ENCODE peak calls at places on chromosomes 1 and 21, in four cellular contexts. U is mammary epithelial cell; Y is CD4-positive, alpha-beta memory T cell; W is uterus. F is an unnamed sample.

GRCh38 chr1:108036796-108037545 is 72.0 kb upstream of the VAV3 start:
- DNase-seq in W (no peak), Y (no peak), U (peak), F (no peak)

GRCh38 chr1:42747125-42747524 is 7.1 kb upstream of the CLDN19 start:
- DNase-seq in Y (peak), U (no peak), W (no peak), F (peak)

GRCh38 chr1:204652556-204652955 is 33.0 kb downstream of the LRRN2 start:
- DNase-seq in W (no peak), Y (no peak), U (no peak), F (no peak)

GRCh38 chr1:164308101-164308500 is 250.9 kb upstream of the PBX1 start:
- DNase-seq in Y (no peak), W (no peak), U (no peak), F (no peak)

GRCh38 chr1:167247754-167248153 is 27.1 kb downstream of the POU2F1 start:
- DNase-seq in U (no peak), Y (no peak), W (no peak), F (no peak)

GRCh38 chr1:230785643-230786405 is 38.6 kb downstream of the CAPN9 start:
- DNase-seq in Y (no peak), W (no peak), U (no peak), F (no peak)

GRCh38 chr21:28220670-28221069 is 772.0 kb downstream of the LTN1 start:
- DNase-seq in W (no peak), U (no peak), Y (no peak), F (no peak)

GRCh38 chr1:165854101-165854845 is 26.9 kb downstream of the UCK2 start:
- DNase-seq in Y (no peak), U (peak), W (no peak), F (no peak)

GRCh38 chr1:31569773-31570172 is 6.5 kb upstream of the TINAGL1 start:
- DNase-seq in Y (no peak), W (no peak), U (no peak), F (no peak)

GRCh38 chr1:18907914-18908845 is 5.8 kb upstream of the ALDH4A1 start:
- DNase-seq in Y (no peak), W (no peak), U (no peak), F (no peak)

GRCh38 chr1:27993241-27993640 is 33.5 kb downstream of the XKR8 start:
- DNase-seq in Y (peak), U (no peak), W (no peak), F (no peak)

GRCh38 chr1:22018583-22019559 is 17.4 kb downstream of the CELA3A start:
- DNase-seq in U (peak), W (no peak), Y (peak), F (no peak)

GRCh38 chr1:39826583-39826982 is 37.9 kb upstream of the BMP8B start:
- DNase-seq in Y (no peak), U (no peak), W (no peak), F (no peak)

GRCh38 chr1:77514871-77515776 is 167.3 kb downstream of the ZZZ3 start:
- DNase-seq in W (no peak), Y (no peak), U (no peak), F (peak)

GRCh38 chr1:218930472-218930871 is 243.2 kb upstream of the LYPLAL1 start:
- DNase-seq in W (no peak), U (no peak), Y (no peak), F (no peak)
- H3K27ac ChIP-seq in W (no peak), U (no peak), Y (no peak), F (no peak)

GRCh38 chr21:44802396-44803153 is 955 bp upstream of the UBE2G2 start:
- DNase-seq in Y (no peak), W (no peak), U (no peak), F (no peak)
- H3K27ac ChIP-seq in Y (peak), W (peak), U (peak), F (no peak)

GRCh38 chr1:68497358-68497698 is 446 bp upstream of the DEPDC1 start:
- DNase-seq in Y (no peak), U (no peak), W (no peak), F (no peak)
- H3K27ac ChIP-seq in Y (peak), U (no peak), W (peak), F (no peak)

DNA sequence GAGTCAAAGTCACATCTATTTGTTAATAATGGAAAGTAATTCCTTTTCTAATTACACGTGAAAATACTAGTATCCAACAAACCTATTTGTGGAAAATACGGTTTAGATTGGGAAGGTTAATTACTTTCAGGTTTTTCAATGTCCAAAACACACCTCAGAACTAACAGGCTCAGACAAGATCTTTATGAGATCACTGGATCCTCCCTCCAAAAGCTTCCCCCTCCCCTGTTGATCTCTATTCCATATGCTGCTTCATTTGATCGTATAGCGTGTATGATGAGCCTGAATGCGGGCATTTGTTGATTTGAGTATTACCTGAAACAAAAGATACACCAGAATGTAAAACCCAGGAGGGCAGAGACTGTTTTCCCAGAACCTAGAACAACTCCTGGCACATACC is 26.5 kb downstream of the ERG start:
- DNase-seq in W (no peak), U (no peak), Y (no peak), F (no peak)
- H3K27ac ChIP-seq in W (no peak), U (peak), Y (no peak), F (no peak)

GRCh38 chr1:3504151-3504822 is 49.8 kb downstream of the ARHGEF16 start:
- DNase-seq in Y (no peak), W (peak), U (peak), F (peak)
- H3K27ac ChIP-seq in Y (no peak), W (peak), U (no peak), F (no peak)